ENCODE peak calls at places on chromosomes 3 and 15, in five cellular contexts. H is A549, P is GM12865, B is stomach, R is NCI-H345. G is an unnamed sample.

GRCh38 chr15:79307251-79307650 is 3.7 kb upstream of the TMED3 start:
- DNase-seq in H (no peak), P (no peak), B (no peak), R (no peak), G (no peak)

GRCh38 chr15:73708691-73709090 is 24.5 kb downstream of the CD276 start:
- DNase-seq in H (no peak), P (no peak), B (no peak), R (no peak), G (no peak)

GRCh38 chr3:38138347-38139190 is at the start of gene MYD88:
- DNase-seq in H (peak), P (peak), B (peak), R (peak), G (peak)

GRCh38 chr15:43412096-43412495 is 41.2 kb downstream of the TUBGCP4 start:
- DNase-seq in H (no peak), P (no peak), B (no peak), R (no peak), G (no peak)

GRCh38 chr3:138727371-138727770 is 107.4 kb downstream of the PIK3CB start:
- DNase-seq in H (no peak), P (no peak), B (no peak), R (no peak), G (no peak)

GRCh38 chr3:174223042-174223441 is 636.1 kb upstream of the NAALADL2 start:
- DNase-seq in H (no peak), P (no peak), B (no peak), R (no peak), G (no peak)

GRCh38 chr15:78241017-78241416 is 6.7 kb upstream of the ACSBG1 start:
- DNase-seq in H (peak), P (peak), B (peak), R (peak), G (peak)

GRCh38 chr3:34832865-34833508 is 806.3 kb upstream of the ARPP21 start:
- DNase-seq in H (no peak), P (no peak), B (no peak), R (no peak), G (no peak)

GRCh38 chr15:47599806-47600205 is 117.5 kb upstream of the SEMA6D start:
- DNase-seq in H (no peak), P (no peak), B (no peak), R (no peak), G (no peak)

GRCh38 chr15:59227021-59227420 is 20.4 kb downstream of the LDHAL6B start:
- DNase-seq in H (no peak), P (no peak), B (no peak), R (no peak), G (no peak)

GRCh38 chr3:165839296-165840076 is 2.3 kb upstream of the BCHE start:
- DNase-seq in H (no peak), P (no peak), B (no peak), R (no peak), G (peak)

GRCh38 chr3:117928836-117929235 is 1105.8 kb downstream of the IGSF11 start:
- DNase-seq in H (no peak), P (no peak), B (no peak), R (no peak), G (no peak)

GRCh38 chr15:58510715-58511465 is 79.1 kb downstream of the LIPC start:
- DNase-seq in H (no peak), P (no peak), B (no peak), R (no peak), G (no peak)

GRCh38 chr3:191135175-191135574 is 63.9 kb upstream of the OSTN start:
- DNase-seq in H (no peak), P (no peak), B (no peak), R (no peak), G (no peak)

GRCh38 chr15:72382146-72382545 is 6.3 kb upstream of the HEXA start:
- DNase-seq in H (peak), P (peak), B (no peak), R (no peak), G (no peak)

GRCh38 chr3:174002543-174002942 is 605.0 kb downstream of the NLGN1 start:
- DNase-seq in H (no peak), P (no peak), B (no peak), R (no peak), G (no peak)

GRCh38 chr15:69615756-69616155 is 163.1 kb downstream of the RPLP1 start:
- DNase-seq in H (no peak), P (no peak), B (peak), R (no peak), G (no peak)

GRCh38 chr3:123813876-123814275 is 70.3 kb downstream of the MYLK start:
- DNase-seq in H (no peak), P (no peak), B (no peak), R (no peak), G (no peak)

GRCh38 chr15:70318996-70319465 is 221.3 kb upstream of the TLE3 start:
- DNase-seq in H (no peak), P (no peak), B (no peak), R (no peak), G (no peak)

GRCh38 chr3:131353946-131354345 is 27.6 kb upstream of the NUDT16 start:
- DNase-seq in H (no peak), P (no peak), B (no peak), R (no peak), G (no peak)

GRCh38 chr3:59809750-59810444 is 760.1 kb upstream of the CFAP20DC start:
- DNase-seq in H (peak), P (peak), B (no peak), R (peak), G (peak)

GRCh38 chr3:115324056-115324455 is 177.0 kb upstream of the ZBTB20 start:
- DNase-seq in H (no peak), P (no peak), B (no peak), R (no peak), G (no peak)

GRCh38 chr3:112467584-112467983 is 31.7 kb downstream of the BTLA start:
- DNase-seq in H (peak), P (no peak), B (no peak), R (no peak), G (no peak)

GRCh38 chr15:96887730-96888129 is 557.2 kb downstream of the NR2F2 start:
- DNase-seq in H (no peak), P (no peak), B (no peak), R (no peak), G (no peak)

GRCh38 chr15:68318008-68318835 is 40.7 kb downstream of the FEM1B start:
- DNase-seq in H (no peak), P (no peak), B (no peak), R (no peak), G (no peak)